ENCODE peak calls at places on chromosomes 12 and 14, in six cellular contexts. Y is Panc1, R is esophagus muscularis mucosa, T is GM12878, G is stomach, V is HL-60. L is an unnamed sample.

GRCh38 chr12:18591473-18591872 is 146.3 kb downstream of the PLCZ1 start:
- DNase-seq in G (no peak), V (no peak), R (no peak), T (no peak), Y (no peak), L (no peak)

GRCh38 chr14:93973607-93974006 is 2.8 kb downstream of the ASB2 start:
- DNase-seq in Y (no peak), G (no peak), T (no peak), R (no peak), V (no peak), L (no peak)

GRCh38 chr12:126346087-126346486 is 1280.9 kb downstream of the AACS start:
- DNase-seq in G (no peak), T (no peak), Y (no peak), V (no peak), R (no peak), L (no peak)

GRCh38 chr12:123474493-123475255 is 16.7 kb downstream of the SNRNP35 start:
- DNase-seq in T (no peak), R (no peak), G (no peak), V (no peak), Y (no peak), L (no peak)

GRCh38 chr14:20631821-20632389 is 9.6 kb downstream of the OR6S1 start:
- DNase-seq in G (peak), R (no peak), V (peak), Y (no peak), T (no peak), L (peak)

GRCh38 chr14:54652188-54652889 is 85.4 kb downstream of the SAMD4A start:
- DNase-seq in G (peak), R (peak), Y (peak), T (no peak), V (no peak), L (no peak)

GRCh38 chr12:50276912-50277671 is 6.2 kb downstream of the LIMA1 start:
- DNase-seq in V (no peak), R (no peak), T (no peak), G (no peak), Y (no peak), L (no peak)

GRCh38 chr12:95073698-95074520 is 491 bp upstream of the NR2C1 start:
- DNase-seq in V (no peak), T (no peak), R (no peak), Y (no peak), G (no peak), L (peak)

GRCh38 chr12:60308366-60309000 is 712.7 kb downstream of the SLC16A7 start:
- DNase-seq in V (no peak), G (no peak), T (no peak), Y (no peak), R (no peak), L (no peak)

GRCh38 chr14:30064454-30064853 is 136.8 kb upstream of the PRKD1 start:
- DNase-seq in T (no peak), G (no peak), V (no peak), R (no peak), Y (no peak), L (no peak)

GRCh38 chr12:107134558-107134957 is 41.2 kb upstream of the CRY1 start:
- DNase-seq in R (no peak), T (no peak), G (no peak), Y (no peak), V (peak), L (peak)

GRCh38 chr12:71685312-71685906 is 473 bp upstream of the TMEM19 start:
- DNase-seq in G (no peak), Y (no peak), T (no peak), V (no peak), R (no peak), L (no peak)

GRCh38 chr14:63551338-63551737 is 8.2 kb upstream of the PPP2R5E start:
- DNase-seq in T (no peak), R (no peak), Y (no peak), G (no peak), V (no peak), L (no peak)

GRCh38 chr12:55051197-55051920 is 31.6 kb downstream of the NEUROD4 start:
- DNase-seq in G (no peak), Y (no peak), T (no peak), R (no peak), V (no peak), L (no peak)

GRCh38 chr14:105739331-105740102 is 213.1 kb downstream of the TMEM121 start:
- DNase-seq in V (no peak), G (no peak), Y (no peak), R (no peak), T (no peak), L (no peak)

GRCh38 chr12:38872181-38872580 is 33.2 kb downstream of the CPNE8 start:
- DNase-seq in V (no peak), R (no peak), Y (no peak), T (no peak), G (no peak), L (no peak)

GRCh38 chr14:22980672-22981089 is 1.7 kb downstream of the AJUBA start:
- DNase-seq in T (no peak), G (peak), R (no peak), Y (no peak), V (no peak), L (no peak)

GRCh38 chr12:26748741-26749431 is 84.1 kb downstream of the ITPR2 start:
- DNase-seq in T (peak), Y (no peak), V (no peak), G (no peak), R (no peak), L (no peak)

GRCh38 chr12:100794441-100795192 is at the start of gene ANO4:
- DNase-seq in G (no peak), V (no peak), Y (no peak), T (no peak), R (no peak), L (no peak)

GRCh38 chr12:126668961-126669360 is 1598.0 kb upstream of the TMEM132C start:
- DNase-seq in V (no peak), R (no peak), G (no peak), T (no peak), Y (no peak), L (no peak)

GRCh38 chr14:105364100-105364708 is 34.1 kb upstream of the TEX22 start:
- DNase-seq in R (no peak), T (no peak), G (peak), Y (no peak), V (no peak), L (peak)

GRCh38 chr12:18966927-18967326 is 162.6 kb upstream of the PLEKHA5 start:
- DNase-seq in R (no peak), V (no peak), G (no peak), T (no peak), Y (no peak), L (no peak)

GRCh38 chr12:112928978-112929377 is 9.3 kb upstream of the OAS3 start:
- DNase-seq in Y (no peak), T (no peak), R (no peak), V (no peak), G (no peak), L (no peak)

GRCh38 chr12:113693693-113694092 is 222.0 kb upstream of the LHX5 start:
- DNase-seq in V (no peak), Y (no peak), R (no peak), G (no peak), T (no peak), L (no peak)

GRCh38 chr14:55430024-55430690 is 10.3 kb downstream of the TBPL2 start:
- DNase-seq in V (peak), T (no peak), G (no peak), R (no peak), Y (no peak), L (peak)

GRCh38 chr12:77232045-77232444 is 166.7 kb upstream of the E2F7 start:
- DNase-seq in Y (no peak), G (no peak), T (no peak), V (no peak), R (no peak), L (no peak)

GRCh38 chr12:97561321-97562230 is 99.0 kb downstream of the RMST start:
- DNase-seq in Y (no peak), R (no peak), G (no peak), T (no peak), V (no peak), L (no peak)

GRCh38 chr14:31445703-31446102 is 11.6 kb downstream of the DTD2 start:
- DNase-seq in G (no peak), Y (no peak), T (no peak), V (no peak), R (no peak), L (no peak)

GRCh38 chr12:3152892-3153291 is 75.7 kb downstream of the TSPAN9 start:
- DNase-seq in G (no peak), Y (no peak), V (no peak), T (no peak), R (no peak), L (no peak)

GRCh38 chr14:95523051-95523817 is 6.8 kb upstream of the SYNE3 start:
- DNase-seq in T (no peak), G (no peak), Y (no peak), R (no peak), V (peak), L (peak)

GRCh38 chr12:46916796-46917419 is 91.1 kb upstream of the SLC38A4 start:
- DNase-seq in T (no peak), R (no peak), V (no peak), Y (no peak), G (no peak), L (no peak)

GRCh38 chr12:108333898-108334699 is 5.0 kb downstream of the CMKLR1 start:
- DNase-seq in V (no peak), R (no peak), G (no peak), T (peak), Y (no peak), L (no peak)

GRCh38 chr12:1369942-1370620 is 224.3 kb downstream of the FBXL14 start:
- DNase-seq in G (no peak), T (no peak), R (no peak), Y (no peak), V (no peak), L (no peak)
- TF ChIP-seq POLR2AphosphoS5 in G (no peak), T (no peak), R (no peak), Y (no peak), V (no peak), L (no peak)

DNA sequence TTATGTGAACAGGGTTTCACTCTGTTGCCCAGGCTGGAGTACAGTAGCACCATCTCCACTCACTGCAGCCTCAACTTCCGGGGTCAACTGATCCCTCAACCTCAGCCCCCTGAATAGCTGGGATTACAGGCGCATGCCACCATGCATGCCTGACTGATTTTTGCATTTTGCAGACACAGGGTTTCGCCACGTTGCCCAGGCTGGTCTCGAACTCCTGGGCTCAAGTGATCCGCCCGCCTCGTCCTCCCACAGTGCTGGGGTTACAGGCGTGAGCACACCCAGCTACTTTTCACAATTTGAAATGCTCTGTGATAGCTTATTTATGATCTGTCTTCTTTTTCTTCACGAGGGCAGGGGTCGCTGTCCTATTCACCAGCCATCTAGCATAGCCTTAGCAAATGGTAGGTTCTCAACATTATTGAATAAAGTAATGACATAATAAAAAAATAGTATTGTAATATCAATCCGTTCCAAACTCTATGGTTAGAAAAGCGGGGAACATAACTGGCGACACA is 484 bp upstream of the DDX47 start:
- DNase-seq in Y (no peak), T (no peak), G (no peak), R (no peak), V (no peak), L (no peak)
- H3K4me3 ChIP-seq in Y (no peak), T (no peak), G (peak), R (peak), V (no peak), L (no peak)

DNA sequence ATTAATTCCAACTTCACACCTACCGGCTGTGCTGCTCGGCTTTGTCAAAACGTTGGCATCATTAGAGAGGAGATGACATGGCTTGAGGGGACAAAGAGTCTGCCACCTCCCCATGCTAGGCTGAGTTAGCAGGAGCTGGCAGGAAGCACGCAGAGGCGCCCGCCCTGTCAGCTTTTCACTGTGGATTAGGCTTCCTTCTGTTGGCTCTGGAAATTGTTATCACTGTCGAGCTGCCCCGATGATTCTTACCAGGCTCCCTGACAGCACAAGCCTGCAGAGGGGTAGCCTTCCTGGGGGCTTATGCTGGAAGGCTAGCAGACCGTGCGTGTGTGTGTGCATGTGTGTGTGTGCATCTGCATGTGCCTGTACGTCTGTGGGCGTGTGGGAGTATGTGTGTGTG is 491.0 kb upstream of the TBX3 start:
- DNase-seq in G (no peak), T (no peak), R (no peak), Y (no peak), V (no peak), L (no peak)
- TF ChIP-seq POLR2AphosphoS5 in G (no peak), T (no peak), R (no peak), Y (no peak), V (no peak), L (no peak)

DNA sequence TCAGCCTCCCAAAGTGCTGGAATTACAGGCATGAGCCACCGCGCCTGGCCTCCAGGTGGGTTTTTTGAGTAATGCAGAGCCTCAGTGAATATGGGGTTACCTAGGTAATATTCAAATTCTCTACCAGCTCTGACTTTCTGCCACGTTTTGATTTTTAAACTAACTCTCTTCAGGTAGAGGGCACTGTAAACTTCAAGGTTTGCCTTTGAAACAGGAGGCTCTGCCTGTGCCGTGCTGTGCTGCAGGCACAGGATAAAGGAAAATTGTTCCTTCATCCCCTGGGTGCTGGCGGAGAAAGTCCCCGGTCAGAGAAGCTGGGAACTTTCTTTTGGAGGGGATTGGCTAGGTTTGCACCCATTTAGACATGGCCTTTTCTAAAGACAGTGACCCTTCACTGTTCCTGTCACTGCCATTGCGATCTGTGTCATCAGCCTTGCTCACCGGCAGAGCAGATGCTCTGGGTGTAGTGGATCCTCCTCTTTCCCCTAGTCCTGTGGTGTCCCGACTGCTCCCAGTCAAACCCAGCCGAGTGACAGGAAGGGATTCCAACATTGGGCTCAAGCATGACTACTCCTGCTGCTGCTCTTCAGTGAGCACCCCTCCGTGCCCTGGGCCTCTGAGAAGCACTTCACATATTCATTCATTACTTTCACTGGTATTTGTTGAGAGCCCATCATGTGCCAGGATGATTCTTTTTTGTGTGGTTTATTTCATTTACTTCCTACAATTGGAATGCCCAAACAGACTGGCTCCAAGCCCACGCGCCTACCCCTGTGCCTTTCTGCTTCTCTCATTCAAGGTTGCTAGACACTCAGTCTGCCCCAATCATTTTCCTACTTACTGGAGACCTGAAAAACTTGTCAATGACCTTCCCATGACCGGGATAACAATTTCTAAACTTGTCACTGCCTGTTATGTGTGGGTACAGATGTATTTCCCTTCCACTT is 103.6 kb downstream of the TMEM30B start:
- DNase-seq in T (no peak), Y (no peak), G (no peak), V (no peak), R (peak), L (no peak)
- H3K4me3 ChIP-seq in T (no peak), Y (no peak), G (no peak), V (no peak), R (no peak), L (no peak)

DNA sequence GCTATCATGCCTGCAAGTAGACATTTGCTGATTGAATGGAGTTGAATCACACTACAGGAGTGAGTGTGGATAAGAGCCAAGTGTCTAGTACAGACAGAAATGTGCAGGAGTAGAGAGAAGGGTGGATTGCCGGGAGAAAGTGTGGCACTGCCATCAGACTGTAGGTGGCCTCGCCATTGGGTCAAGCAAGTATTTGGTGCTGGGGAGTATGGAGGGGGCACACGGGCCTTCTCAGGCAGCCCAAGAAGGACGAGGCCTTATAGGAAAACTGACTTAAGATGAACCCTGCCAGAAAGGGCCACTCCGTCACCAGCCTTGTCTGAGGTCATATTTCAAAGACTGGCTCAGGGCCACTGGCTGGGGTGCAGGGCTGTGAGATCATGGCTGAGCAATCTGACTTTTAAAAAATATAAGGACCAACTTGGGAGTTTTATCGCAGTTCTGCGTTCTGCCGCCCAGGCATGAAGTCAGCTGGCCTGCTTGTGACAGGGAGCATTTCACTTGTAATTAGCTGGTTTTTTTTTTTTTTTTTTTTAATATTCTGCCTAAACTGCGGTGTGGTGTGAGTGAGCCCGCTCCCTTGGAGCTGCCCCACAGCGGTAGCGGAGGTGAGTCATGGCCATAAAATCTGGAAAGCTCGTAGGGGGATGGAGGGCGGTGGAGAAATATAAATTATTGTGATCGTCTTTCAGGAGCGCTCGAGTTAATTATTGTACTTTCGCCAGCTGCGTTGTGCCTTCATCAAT is 231.7 kb downstream of the C12orf75 start:
- DNase-seq in T (no peak), R (no peak), V (no peak), Y (peak), G (peak), L (no peak)
- TF ChIP-seq POLR2AphosphoS5 in T (no peak), R (no peak), V (no peak), Y (no peak), G (no peak), L (no peak)

GRCh38 chr14:53147893-53148292 is 5.2 kb downstream of the DDHD1 start:
- DNase-seq in R (no peak), G (no peak), V (no peak), Y (no peak), T (no peak), L (no peak)

GRCh38 chr14:53148612-53149202 is 4.4 kb downstream of the DDHD1 start:
- DNase-seq in V (no peak), G (no peak), Y (no peak), R (no peak), T (peak), L (no peak)

GRCh38 chr14:53149656-53150319 is 3.3 kb downstream of the DDHD1 start:
- DNase-seq in V (peak), R (no peak), Y (no peak), T (no peak), G (no peak), L (peak)

GRCh38 chr14:53146739-53147138 is 6.4 kb downstream of the DDHD1 start:
- DNase-seq in G (no peak), Y (no peak), V (no peak), R (no peak), T (no peak), L (no peak)

GRCh38 chr14:53147208-53147607 is 5.9 kb downstream of the DDHD1 start:
- DNase-seq in T (no peak), V (no peak), G (no peak), R (no peak), Y (no peak), L (no peak)
- H3K4me3 ChIP-seq in T (peak), V (no peak), G (no peak), R (no peak), Y (no peak), L (no peak)

DNA sequence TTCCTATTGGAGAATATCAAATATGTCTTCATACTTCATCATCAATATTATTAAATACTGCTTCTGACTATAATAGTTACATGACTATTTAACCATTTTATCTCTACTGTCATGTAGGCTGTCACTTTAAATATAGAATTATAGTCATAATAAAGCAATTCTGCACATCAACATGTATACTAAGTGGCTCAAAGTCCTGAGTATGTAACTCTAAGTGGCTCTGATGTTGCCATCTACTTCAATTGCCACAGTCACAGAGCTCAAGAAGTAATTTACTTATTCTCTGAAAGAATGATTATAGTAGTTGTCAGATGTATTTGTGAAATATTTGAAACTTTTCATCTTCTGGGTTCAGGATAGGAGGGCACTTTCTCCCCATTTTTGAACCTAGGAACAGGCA is 202.3 kb downstream of the KITLG start:
- DNase-seq in V (no peak), R (no peak), G (no peak), T (no peak), Y (no peak), L (no peak)
- TF ChIP-seq POLR2AphosphoS5 in V (no peak), R (no peak), G (no peak), T (no peak), Y (no peak), L (no peak)

DNA sequence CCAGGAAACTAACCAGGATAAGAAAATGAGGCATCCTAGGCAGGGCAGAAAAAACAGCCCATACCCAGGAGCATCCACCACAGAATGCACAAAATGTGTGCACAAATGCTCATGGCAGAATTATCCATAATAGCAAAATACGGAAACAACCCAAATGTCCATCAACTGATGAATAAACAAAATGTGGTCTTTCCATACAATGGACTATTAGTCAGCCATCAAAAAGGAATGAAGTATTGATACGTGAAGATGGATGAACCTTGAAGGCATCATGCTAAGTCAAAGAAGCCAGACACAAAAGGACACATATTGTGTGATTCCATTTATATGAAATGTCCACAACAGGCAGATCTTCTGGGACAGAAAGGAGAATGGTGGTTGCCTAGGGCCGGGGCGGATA is 19.1 kb downstream of the HRK start:
- DNase-seq in V (no peak), T (no peak), R (no peak), Y (no peak), G (no peak), L (no peak)
- H3K4me3 ChIP-seq in V (no peak), T (no peak), R (no peak), Y (no peak), G (no peak), L (no peak)